ENCODE peak calls at places on chromosomes 7 and 10, in nine cellular contexts. R is CD4-positive, alpha-beta T cell; I is foreskin fibroblast; O is mesothelial cell of epicardium; Q is neural progenitor cell; V is left ventricle myocardium inferior; P is GM23338; X is DND-41; H is body of pancreas. K is an unnamed sample.

GRCh38 chr7:70788276-70788675 is 343.7 kb upstream of the GALNT17 start:
- DNase-seq in I (no peak), P (peak), R (peak), X (no peak), V (no peak), Q (no peak), H (no peak), O (no peak), K (no peak)

GRCh38 chr10:18501198-18501597 is 150.2 kb downstream of the NSUN6 start:
- DNase-seq in X (peak), R (no peak), Q (no peak), H (no peak), P (no peak), I (peak), O (no peak), V (no peak), K (no peak)

GRCh38 chr10:123995461-123996131 is 97.8 kb downstream of the CHST15 start:
- DNase-seq in Q (peak), R (no peak), H (no peak), V (peak), I (peak), X (peak), P (peak), O (peak), K (peak)

GRCh38 chr10:95268438-95268837 is 22.4 kb downstream of the PDLIM1 start:
- DNase-seq in Q (peak), R (no peak), O (no peak), V (peak), P (no peak), I (no peak), X (no peak), H (no peak), K (peak)

GRCh38 chr10:115141254-115141653 is 48.1 kb downstream of the ATRNL1 start:
- DNase-seq in I (no peak), O (no peak), V (no peak), Q (peak), P (peak), H (no peak), R (no peak), X (no peak), K (no peak)

GRCh38 chr10:34816067-34817002 is 1.2 kb upstream of the PARD3 start:
- DNase-seq in V (no peak), I (no peak), P (peak), Q (peak), X (no peak), R (no peak), H (no peak), O (peak), K (no peak)

GRCh38 chr10:6136215-6137201 is 47.7 kb downstream of the RBM17 start:
- DNase-seq in V (no peak), R (no peak), H (no peak), P (no peak), O (no peak), I (peak), Q (no peak), X (no peak), K (no peak)

GRCh38 chr10:43254881-43255643 is 11.8 kb downstream of the RASGEF1A start:
- DNase-seq in Q (no peak), P (no peak), X (no peak), I (no peak), R (no peak), V (peak), O (no peak), H (no peak), K (peak)

GRCh38 chr10:6023661-6024333 is 38.4 kb downstream of the IL2RA start:
- DNase-seq in H (no peak), O (no peak), P (no peak), X (no peak), V (no peak), I (peak), R (no peak), Q (no peak), K (no peak)

GRCh38 chr7:77184990-77185389 is 14.6 kb downstream of the FGL2 start:
- DNase-seq in R (no peak), O (no peak), I (peak), Q (no peak), H (no peak), V (no peak), X (no peak), P (no peak), K (no peak)

GRCh38 chr7:106124176-106124575 is 12.1 kb upstream of the SYPL1 start:
- DNase-seq in X (no peak), Q (no peak), R (no peak), P (no peak), V (no peak), O (no peak), H (no peak), I (no peak), K (no peak)

GRCh38 chr10:29811751-29812427 is 177.1 kb upstream of the SVIL start:
- DNase-seq in X (peak), V (peak), H (peak), R (no peak), I (peak), Q (no peak), P (no peak), O (peak), K (no peak)

GRCh38 chr10:51649064-51649463 is 50.3 kb downstream of the CSTF2T start:
- DNase-seq in H (no peak), P (no peak), V (no peak), O (no peak), I (no peak), R (no peak), X (no peak), Q (no peak), K (no peak)

GRCh38 chr10:101444058-101444457 is 90.1 kb downstream of the BTRC start:
- DNase-seq in P (peak), I (no peak), V (no peak), Q (no peak), O (no peak), R (no peak), H (no peak), X (no peak), K (no peak)

GRCh38 chr10:129968020-129968861 is 4.2 kb upstream of the EBF3 start:
- DNase-seq in V (no peak), H (no peak), R (no peak), I (no peak), O (no peak), X (no peak), P (no peak), Q (peak), K (no peak)

GRCh38 chr10:129970404-129971364 is 6.6 kb upstream of the EBF3 start:
- DNase-seq in P (no peak), Q (peak), O (no peak), H (no peak), I (no peak), V (no peak), R (no peak), X (no peak), K (no peak)

GRCh38 chr10:129967579-129968019 is 3.5 kb upstream of the EBF3 start:
- DNase-seq in R (no peak), O (no peak), X (no peak), V (no peak), P (peak), Q (no peak), H (no peak), I (no peak), K (no peak)

GRCh38 chr10:129969528-129970264 is 5.6 kb upstream of the EBF3 start:
- DNase-seq in I (no peak), O (no peak), P (no peak), R (no peak), H (no peak), X (no peak), V (no peak), Q (peak), K (no peak)

DNA sequence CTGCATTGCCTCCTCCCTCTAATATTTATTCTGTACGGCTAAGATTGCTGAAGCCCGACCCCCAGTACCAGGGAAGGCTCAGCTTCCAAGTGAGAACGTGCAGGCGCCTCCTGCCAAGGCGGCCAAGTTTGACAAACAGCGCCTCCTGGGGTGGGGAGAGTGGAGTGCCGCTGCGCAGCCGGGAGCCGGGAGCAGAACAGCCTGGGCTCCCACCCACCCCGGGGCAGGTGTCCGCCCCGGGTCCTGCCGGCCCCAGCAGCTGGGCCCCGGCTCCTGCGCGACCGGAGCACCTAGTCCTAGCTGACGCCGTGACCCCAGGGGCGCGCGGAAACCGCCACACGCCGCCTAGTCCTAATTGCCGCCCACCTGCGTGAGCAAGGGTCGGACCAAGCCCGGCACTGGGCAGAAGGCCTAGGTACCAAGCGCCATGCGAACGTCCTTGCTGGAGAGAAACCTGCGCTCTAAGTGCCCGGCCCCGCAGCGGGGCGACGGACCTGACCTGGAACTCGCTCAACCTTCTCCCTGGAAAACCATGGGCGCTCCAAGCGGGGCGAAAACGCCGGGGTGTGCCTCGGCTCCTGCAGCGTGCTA is 5.0 kb upstream of the EBF3 start:
- DNase-seq in H (peak), V (no peak), I (peak), O (peak), P (peak), Q (peak), R (no peak), X (no peak), K (no peak)
- TF ChIP-seq CTCF in H (peak), V (peak), I (peak), O (peak), P (peak), Q (peak), R (no peak), X (no peak), K (no peak)

DNA sequence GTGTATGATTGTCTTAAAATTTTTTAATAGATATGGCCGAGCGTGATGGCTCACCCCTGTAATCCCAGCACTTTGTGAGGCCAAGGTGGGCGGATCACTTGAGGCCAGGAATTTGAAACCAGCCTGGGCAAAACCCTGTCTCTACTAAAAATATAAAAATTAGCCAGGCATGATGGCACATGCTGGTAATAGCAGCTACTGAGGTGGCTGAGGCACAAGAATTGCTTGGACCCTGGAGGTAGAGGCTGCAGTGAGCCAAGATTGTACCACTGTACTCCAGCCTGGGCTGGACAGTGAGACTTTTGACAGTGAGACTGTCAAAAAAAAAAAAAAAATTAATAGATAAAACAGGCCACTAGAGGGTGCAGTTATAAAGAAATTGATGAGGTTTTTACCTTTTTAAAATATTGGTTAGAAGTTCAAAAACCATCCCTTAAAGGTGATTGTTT is 20.5 kb downstream of the NOM1 start:
- DNase-seq in V (no peak), I (no peak), O (peak), X (no peak), H (no peak), P (peak), Q (no peak), R (no peak), K (no peak)
- TF ChIP-seq CTCF in V (peak), I (no peak), O (peak), X (peak), H (peak), P (no peak), Q (peak), R (peak), K (no peak)

GRCh38 chr7:100573691-100574361 is at the start of gene SAP25:
- DNase-seq in H (no peak), V (no peak), R (no peak), P (peak), X (no peak), I (no peak), O (no peak), Q (no peak), K (no peak)
- TF ChIP-seq CTCF in H (no peak), V (no peak), R (no peak), P (peak), X (no peak), I (no peak), O (no peak), Q (peak), K (no peak)

DNA sequence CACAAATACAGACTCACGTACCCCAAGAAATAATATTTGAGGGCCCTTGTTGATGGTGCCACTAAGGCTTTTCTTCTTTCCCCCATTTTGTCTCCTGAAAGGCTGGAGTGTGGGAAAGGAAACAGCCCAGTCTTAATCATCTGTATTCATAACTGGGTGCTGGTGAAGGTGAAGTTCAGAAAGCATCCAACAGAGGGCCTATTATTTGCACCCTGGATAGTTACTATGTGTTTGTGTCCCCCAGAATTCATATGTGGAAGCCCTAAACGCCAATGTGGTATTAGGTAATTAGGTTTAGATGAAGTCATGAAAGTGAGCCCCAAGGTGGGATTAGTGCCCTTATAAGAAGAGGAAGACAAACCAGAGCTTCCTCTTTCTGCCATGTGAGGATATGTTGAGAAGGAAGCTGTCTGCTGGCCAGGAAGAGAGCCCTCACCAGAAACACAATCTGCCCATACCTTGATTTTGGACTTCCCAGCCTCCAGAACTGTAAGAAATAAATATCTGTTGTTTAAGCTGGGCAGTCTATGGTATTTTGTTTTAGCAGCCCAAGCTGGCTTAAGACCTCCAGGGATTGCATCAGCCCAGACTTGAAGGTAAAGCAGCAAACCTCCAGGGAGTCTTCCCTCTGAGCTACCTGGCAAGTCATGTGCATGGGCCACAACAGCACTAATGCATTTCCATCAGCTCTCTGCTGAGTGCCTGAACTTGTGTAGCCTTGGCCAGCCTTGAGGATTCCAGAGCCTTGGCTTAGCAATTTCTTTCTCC is 90.0 kb upstream of the ADRB1 start:
- DNase-seq in I (no peak), P (peak), R (no peak), O (no peak), X (peak), V (no peak), Q (no peak), H (no peak), K (no peak)
- TF ChIP-seq CTCF in I (no peak), P (peak), R (no peak), O (peak), X (peak), V (peak), Q (peak), H (no peak), K (no peak)

DNA sequence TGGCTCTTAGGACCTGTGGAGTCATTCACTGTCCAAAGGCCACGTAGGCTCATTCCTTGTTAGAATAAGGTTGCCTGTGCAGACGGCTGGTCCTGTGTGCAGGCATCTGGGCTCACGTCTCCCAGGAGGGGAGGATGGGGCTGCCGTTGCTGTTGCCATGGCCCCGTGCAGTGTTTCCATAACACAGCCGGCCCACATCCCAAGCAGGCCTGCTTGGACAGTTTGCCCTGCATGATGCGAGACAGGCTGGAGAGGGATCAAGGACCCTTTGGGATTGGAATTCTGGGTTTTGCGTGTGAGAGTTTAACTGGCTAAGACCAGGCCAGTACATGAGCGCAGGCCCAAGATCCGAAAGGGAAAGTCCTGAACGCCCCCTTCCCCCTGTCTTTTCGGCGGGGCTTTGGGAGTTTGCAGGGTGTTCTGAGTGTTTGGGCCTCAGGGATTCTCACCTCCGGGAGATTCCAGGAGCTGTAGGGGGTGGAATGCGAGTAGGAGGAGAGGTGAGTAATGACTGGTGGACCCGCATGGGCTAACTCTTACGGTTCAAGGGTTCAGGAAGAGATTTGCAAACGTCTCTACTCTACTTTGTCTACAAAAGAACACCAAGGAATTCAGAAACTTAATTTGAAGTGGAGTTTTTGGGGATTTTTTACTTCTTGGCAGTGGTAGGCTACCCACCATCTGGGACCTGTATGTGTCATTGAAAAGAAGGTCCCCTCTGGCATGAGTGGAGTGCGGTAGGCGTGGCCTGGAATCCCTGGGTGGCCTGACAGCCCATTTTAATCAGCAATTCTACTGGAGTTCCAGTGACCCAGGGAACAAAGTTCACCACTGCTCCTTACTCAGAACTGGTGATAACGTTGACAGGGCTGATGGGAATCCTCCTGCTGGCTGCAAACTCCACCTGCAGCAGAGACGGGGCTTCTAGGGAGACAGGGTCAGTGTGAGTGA is 125.4 kb downstream of the ITIH5 start:
- DNase-seq in V (peak), X (no peak), O (peak), Q (peak), H (peak), I (no peak), P (peak), R (no peak), K (no peak)
- TF ChIP-seq CTCF in V (peak), X (no peak), O (no peak), Q (no peak), H (no peak), I (no peak), P (no peak), R (no peak), K (no peak)

K was measured in omental fat pad.